ENCODE peak calls at places on chromosomes 11 and 22, in eight cellular contexts. J is hepatocyte; E is fibroblast of pulmonary artery; V is fibroblast of lung; Y is neuronal stem cell; Z is CD4-positive, CD25-positive, alpha-beta regulatory T cell; A is cardiac muscle cell; M is endothelial cell of umbilical vein. C is an unnamed sample.
A peak's percentile ranks its signal among the peaks of the same experiment; 100 is the strongest.

GRCh38 chr11:128105511-128105910 is 481.8 kb downstream of the ETS1 start:
- DNase-seq in J (no peak), E (no peak), V (no peak), Y (no peak), Z (no peak), A (no peak), M (no peak), C (no peak)

GRCh38 chr11:44065161-44065571 is 904 bp upstream of the ACCS start:
- DNase-seq in J (no peak), E (no peak), V (no peak), Y (no peak), Z (no peak), A (no peak), M (no peak), C (no peak)

GRCh38 chr22:35337932-35338331 is 38.2 kb downstream of the TOM1 start:
- DNase-seq in J (no peak), E (no peak), V (no peak), Y (no peak), Z (no peak), A (no peak), M (no peak), C (peak; percentile 64)

GRCh38 chr11:134905513-134905912 is 493.5 kb upstream of the B3GAT1 start:
- DNase-seq in J (no peak), E (no peak), V (no peak), Y (no peak), Z (no peak), A (no peak), M (no peak), C (no peak)

GRCh38 chr11:102171101-102171500 is 60.9 kb downstream of the YAP1 start:
- DNase-seq in J (no peak), E (peak; percentile 89), V (peak; percentile 95), Y (no peak), Z (no peak), A (peak; percentile 85), M (peak; percentile 50), C (no peak)

GRCh38 chr11:73270855-73271477 is 1.2 kb upstream of the P2RY6 start:
- DNase-seq in J (no peak), E (no peak), V (no peak), Y (no peak), Z (no peak), A (no peak), M (no peak), C (no peak)

GRCh38 chr11:8259316-8259995 is 4.2 kb downstream of the LMO1 start:
- DNase-seq in J (no peak), E (no peak), V (no peak), Y (no peak), Z (no peak), A (no peak), M (no peak), C (no peak)

GRCh38 chr11:74739546-74740270 is 8.5 kb upstream of the CHRDL2 start:
- DNase-seq in J (peak; percentile 80), E (peak; percentile 79), V (peak; percentile 74), Y (no peak), Z (peak; percentile 27), A (peak; percentile 79), M (peak; percentile 64), C (peak; percentile 73)

GRCh38 chr11:134272381-134273316 is 3.5 kb upstream of the GLB1L3 start:
- DNase-seq in J (peak; percentile 83), E (peak; percentile 84), V (peak; percentile 83), Y (no peak), Z (no peak), A (peak; percentile 76), M (no peak), C (no peak)

GRCh38 chr11:2411446-2412305 is 11.1 kb downstream of the TSSC4 start:
- DNase-seq in J (no peak), E (no peak), V (no peak), Y (no peak), Z (no peak), A (no peak), M (no peak), C (no peak)

GRCh38 chr11:82759649-82760048 is 26.0 kb upstream of the FAM181B start:
- DNase-seq in J (no peak), E (no peak), V (no peak), Y (no peak), Z (no peak), A (no peak), M (no peak), C (no peak)

GRCh38 chr11:72038491-72038890 is 39.8 kb downstream of the IL18BP start:
- DNase-seq in J (peak; percentile 59), E (peak; percentile 75), V (peak; percentile 89), Y (no peak), Z (no peak), A (peak; percentile 77), M (no peak), C (no peak)

GRCh38 chr22:20748820-20749428 is 25.0 kb upstream of the SERPIND1 start:
- DNase-seq in J (no peak), E (no peak), V (no peak), Y (no peak), Z (no peak), A (peak; percentile 13), M (peak; percentile 16), C (no peak)
- H3K4me3 ChIP-seq in J (no peak overlapping the region), E (no peak overlapping the region), V (no peak overlapping the region), Y (no peak overlapping the region), Z (no peak overlapping the region), A (no peak overlapping the region), M (no peak overlapping the region), C (no peak overlapping the region)

DNA sequence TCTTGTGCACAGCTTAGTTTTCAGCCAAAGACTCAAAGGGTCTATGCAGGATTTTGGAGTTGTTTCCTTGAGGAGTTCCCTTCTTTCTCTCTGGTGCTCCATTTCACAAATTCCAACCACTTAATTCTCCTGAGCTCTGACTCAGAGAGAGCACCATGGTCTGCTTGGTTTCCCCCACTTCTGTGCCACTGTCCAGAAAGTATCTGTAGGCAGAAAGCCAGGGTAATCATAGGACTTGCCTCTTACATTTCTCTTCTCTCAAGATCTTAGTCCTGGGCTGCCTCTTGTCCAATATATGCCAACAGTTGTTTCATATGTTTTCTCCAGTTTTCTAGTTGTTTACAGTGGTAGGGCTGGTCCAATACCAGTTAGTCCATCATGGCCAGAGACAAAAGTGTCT is 6.4 kb upstream of the MRGPRD start:
- DNase-seq in J (no peak), E (no peak), V (no peak), Y (no peak), Z (no peak), A (no peak), M (no peak), C (no peak)
- H3K4me3 ChIP-seq in J (no peak overlapping the region), E (no peak overlapping the region), V (no peak overlapping the region), Y (no peak overlapping the region), Z (no peak overlapping the region), A (no peak overlapping the region), M (no peak overlapping the region), C (no peak overlapping the region)

GRCh38 chr22:27274770-27275449 is 526.6 kb downstream of the MN1 start:
- DNase-seq in J (no peak), E (peak; percentile 25), V (no peak), Y (no peak), Z (no peak), A (peak; percentile 76), M (no peak), C (no peak)
- H3K4me3 ChIP-seq in J (no peak overlapping the region), E (no peak overlapping the region), V (no peak overlapping the region), Y (no peak overlapping the region), Z (no peak overlapping the region), A (no peak overlapping the region), M (no peak overlapping the region), C (no peak overlapping the region)

DNA sequence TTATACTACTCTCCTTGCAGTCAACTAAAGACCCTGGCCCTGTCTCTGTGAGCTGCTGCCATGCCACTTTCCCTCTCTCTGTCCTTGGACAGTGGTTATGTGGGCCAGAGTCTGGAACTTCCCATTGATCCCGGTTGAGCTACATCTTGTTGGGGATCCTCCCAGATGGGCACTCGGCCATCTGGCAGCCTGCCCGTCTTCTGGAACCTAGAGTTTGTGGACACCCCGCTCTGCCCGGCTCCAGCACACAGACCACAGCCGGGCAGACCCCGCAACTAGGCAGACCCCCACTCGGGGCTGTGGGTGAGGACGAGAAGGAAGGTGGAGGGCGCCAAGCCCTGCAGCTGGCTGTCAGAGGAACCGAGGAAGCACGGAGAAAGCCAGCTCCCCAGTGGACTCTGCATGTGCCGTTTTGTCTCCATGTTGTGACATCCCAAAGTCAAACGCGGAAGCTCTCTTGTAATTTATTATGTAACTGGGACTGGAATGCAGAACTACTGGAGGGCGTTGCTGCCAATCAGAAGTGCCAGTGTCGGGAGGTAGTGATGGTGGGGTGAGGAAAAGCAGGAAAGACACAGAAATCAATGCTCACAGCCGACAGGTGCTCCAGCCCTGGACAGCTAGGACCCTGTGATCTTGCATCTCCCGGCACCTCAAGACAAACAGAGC is 207.7 kb downstream of the CEP164 start:
- DNase-seq in J (no peak), E (no peak), V (no peak), Y (no peak), Z (no peak), A (no peak), M (no peak), C (peak; percentile 37)
- H3K4me3 ChIP-seq in J (no peak overlapping the region), E (no peak overlapping the region), V (no peak overlapping the region), Y (no peak overlapping the region), Z (no peak overlapping the region), A (no peak overlapping the region), M (no peak overlapping the region), C (no peak overlapping the region)

GRCh38 chr22:50626856-50627451 is 998 bp downstream of the ARSA start:
- DNase-seq in J (peak; percentile 10), E (no peak), V (no peak), Y (no peak), Z (no peak), A (no peak), M (no peak), C (no peak)
- H3K4me3 ChIP-seq in J (peak overlapping the region; percentile 97), E (peak overlapping the region; percentile 89), V (peak overlapping the region; percentile 71), Y (peak overlapping the region; percentile 94), Z (no peak overlapping the region), A (no peak overlapping the region), M (no peak overlapping the region), C (no peak overlapping the region)

C was measured in NB4.